ENCODE peak calls at places on chromosomes 1 and 21, in ten cellular contexts. Z is AG08395; Q is activated CD4-positive, alpha-beta memory T cell treated with anti-CD3 and anti-CD28 coated beads for 36 hours; B is NCI-H1092; X is hippocampal formation; N is upper lobe of right lung; U is WTC11; A is IMR-90; H is MM.1S; R is H4. W is an unnamed sample.

GRCh38 chr1:193629875-193630274 is 443.5 kb upstream of the B3GALT2 start:
- DNase-seq in Z (no peak), Q (no peak), B (no peak), X (no peak), N (no peak), U (no peak), A (no peak), H (no peak), R (no peak), W (no peak)

GRCh38 chr21:16532841-16533240 is 803.1 kb downstream of the USP25 start:
- DNase-seq in Z (peak), Q (no peak), B (no peak), X (peak), N (no peak), U (no peak), A (peak), H (no peak), R (no peak), W (no peak)

GRCh38 chr1:19140465-19140864 is 69.6 kb downstream of the UBR4 start:
- DNase-seq in Z (no peak), Q (no peak), B (no peak), X (no peak), N (no peak), U (no peak), A (no peak), H (no peak), R (no peak), W (no peak)

GRCh38 chr21:35204850-35205564 is 155.9 kb upstream of the RUNX1 start:
- DNase-seq in Z (peak), Q (no peak), B (peak), X (peak), N (peak), U (no peak), A (peak), H (no peak), R (peak), W (no peak)

GRCh38 chr1:2545754-2546514 is 10.2 kb upstream of the TNFRSF14 start:
- DNase-seq in Z (peak), Q (peak), B (no peak), X (no peak), N (peak), U (peak), A (peak), H (peak), R (peak), W (no peak)

GRCh38 chr1:33348676-33349080 is 27.8 kb upstream of the A3GALT2 start:
- DNase-seq in Z (no peak), Q (peak), B (no peak), X (no peak), N (no peak), U (no peak), A (no peak), H (peak), R (no peak), W (no peak)

GRCh38 chr21:45371092-45371491 is 33.9 kb upstream of the COL18A1 start:
- DNase-seq in Z (no peak), Q (no peak), B (no peak), X (no peak), N (no peak), U (no peak), A (no peak), H (no peak), R (no peak), W (no peak)

GRCh38 chr1:109298666-109299086 is 8.1 kb downstream of the MYBPHL start:
- DNase-seq in Z (peak), Q (peak), B (no peak), X (peak), N (peak), U (no peak), A (peak), H (no peak), R (peak), W (no peak)

GRCh38 chr1:8598060-8598724 is 219.2 kb downstream of the RERE start:
- DNase-seq in Z (peak), Q (no peak), B (peak), X (peak), N (no peak), U (no peak), A (peak), H (no peak), R (no peak), W (no peak)

GRCh38 chr1:1510912-1511532 is 940 bp upstream of the ATAD3A start:
- DNase-seq in Z (no peak), Q (peak), B (no peak), X (no peak), N (no peak), U (peak), A (peak), H (peak), R (no peak), W (no peak)

GRCh38 chr1:158043232-158043631 is 49.8 kb downstream of the KIRREL1 start:
- DNase-seq in Z (no peak), Q (no peak), B (no peak), X (no peak), N (no peak), U (no peak), A (no peak), H (no peak), R (no peak), W (no peak)